ENCODE peak calls at places on chromosome 1, in four cellular contexts. N, F, W and G are unnamed samples.

GRCh38 chr1:58874757-58875755 is 91.2 kb upstream of the JUN start:
- DNase-seq in N (peak), F (peak), W (peak), G (no peak)

GRCh38 chr1:169105434-169106094 is 926 bp upstream of the ATP1B1 start:
- DNase-seq in N (peak), F (peak), W (peak), G (peak)

GRCh38 chr1:193338194-193338593 is 151.8 kb upstream of the B3GALT2 start:
- DNase-seq in N (peak), F (no peak), W (no peak), G (no peak)

GRCh38 chr1:231724876-231725647 is 98.5 kb downstream of the DISC1 start:
- DNase-seq in N (peak), F (no peak), W (peak), G (peak)

GRCh38 chr1:162902372-162902771 is 41.4 kb upstream of the CCDC190 start:
- DNase-seq in N (peak), F (no peak), W (no peak), G (no peak)

GRCh38 chr1:67664048-67664447 is 21.0 kb upstream of the GADD45A start:
- DNase-seq in N (no peak), F (no peak), W (no peak), G (no peak)

GRCh38 chr1:29332204-29332603 is 95.9 kb downstream of the PTPRU start:
- DNase-seq in N (peak), F (peak), W (peak), G (peak)

GRCh38 chr1:88731475-88731874 is 47.4 kb downstream of the PKN2 start:
- DNase-seq in N (peak), F (peak), W (no peak), G (no peak)

GRCh38 chr1:186304982-186305949 is 69.8 kb downstream of the TPR start:
- DNase-seq in N (peak), F (no peak), W (peak), G (peak)

GRCh38 chr1:104874044-104874443 is 1124.3 kb downstream of the AMY1C start:
- DNase-seq in N (no peak), F (no peak), W (no peak), G (no peak)

GRCh38 chr1:34930702-34931071 is 1.2 kb upstream of the DLGAP3 start:
- DNase-seq in N (no peak), F (no peak), W (no peak), G (no peak)

GRCh38 chr1:238581332-238581731 is 690.6 kb upstream of the ZP4 start:
- DNase-seq in N (no peak), F (no peak), W (no peak), G (no peak)

GRCh38 chr1:65539272-65540131 is 119.0 kb downstream of the LEPR start:
- DNase-seq in N (no peak), F (no peak), W (no peak), G (no peak)

GRCh38 chr1:201535778-201536245 is 3.1 kb upstream of the NAV1 start:
- DNase-seq in N (no peak), F (peak), W (no peak), G (no peak)

GRCh38 chr1:64019818-64020217 is 183.6 kb upstream of the UBE2U start:
- DNase-seq in N (peak), F (peak), W (no peak), G (no peak)

GRCh38 chr1:26154750-26155149 is 4.1 kb upstream of the FAM110D start:
- DNase-seq in N (no peak), F (no peak), W (no peak), G (no peak)

GRCh38 chr1:168454211-168454815 is 89.5 kb downstream of the XCL2 start:
- DNase-seq in N (peak), F (no peak), W (no peak), G (no peak)

GRCh38 chr1:226676381-226676780 is 62.7 kb downstream of the ITPKB start:
- DNase-seq in N (no peak), F (peak), W (no peak), G (no peak)

GRCh38 chr1:173210273-173210672 is 3.1 kb upstream of the TNFSF4 start:
- DNase-seq in N (no peak), F (no peak), W (no peak), G (no peak)

GRCh38 chr1:61976566-61976965 is 218.1 kb upstream of the L1TD1 start:
- DNase-seq in N (no peak), F (no peak), W (no peak), G (no peak)

GRCh38 chr1:180219776-180220175 is 10.3 kb upstream of the LHX4 start:
- DNase-seq in N (no peak), F (peak), W (no peak), G (no peak)

GRCh38 chr1:231949277-231950122 is 322.9 kb downstream of the DISC1 start:
- DNase-seq in N (no peak), F (peak), W (no peak), G (no peak)

GRCh38 chr1:33099290-33100118 is 18.6 kb downstream of the AZIN2 start:
- DNase-seq in N (peak), F (no peak), W (no peak), G (no peak)

GRCh38 chr1:246280551-246280950 is 226.5 kb downstream of the SMYD3 start:
- DNase-seq in N (no peak), F (no peak), W (peak), G (no peak)

GRCh38 chr1:224583774-224584173 is 32.3 kb upstream of the CNIH3 start:
- DNase-seq in N (no peak), F (no peak), W (no peak), G (no peak)

GRCh38 chr1:65417729-65418128 is 2.7 kb upstream of the LEPR start:
- DNase-seq in N (peak), F (no peak), W (no peak), G (no peak)

GRCh38 chr1:248818505-248819374 is 7.0 kb downstream of the SH3BP5L start:
- DNase-seq in N (no peak), F (no peak), W (no peak), G (no peak)

GRCh38 chr1:50929376-50929958 is 30.6 kb downstream of the FAF1 start:
- DNase-seq in N (peak), F (no peak), W (no peak), G (no peak)

GRCh38 chr1:225460021-225460736 is 32.3 kb upstream of the LBR start:
- DNase-seq in N (no peak), F (peak), W (no peak), G (no peak)

GRCh38 chr1:157992031-157992568 is 1.3 kb upstream of the KIRREL1 start:
- DNase-seq in N (peak), F (peak), W (peak), G (peak)

GRCh38 chr1:155175927-155176371 is 2.3 kb downstream of the TRIM46 start:
- DNase-seq in N (no peak), F (peak), W (peak), G (peak)

GRCh38 chr1:83516369-83516768 is 482.6 kb downstream of the TTLL7 start:
- DNase-seq in N (no peak), F (no peak), W (no peak), G (no peak)

GRCh38 chr1:240935921-240936320 is 324.0 kb upstream of the GREM2 start:
- DNase-seq in N (no peak), F (no peak), W (no peak), G (no peak)

GRCh38 chr1:20411196-20411980 is 74.6 kb downstream of the CAMK2N1 start:
- DNase-seq in N (peak), F (no peak), W (peak), G (no peak)

GRCh38 chr1:53634571-53634979 is 104.4 kb downstream of the GLIS1 start:
- DNase-seq in N (no peak), F (peak), W (no peak), G (no peak)

GRCh38 chr1:117821782-117822447 is 107.5 kb downstream of the GDAP2 start:
- DNase-seq in N (peak), F (peak), W (no peak), G (no peak)

GRCh38 chr1:46131727-46132528 is 501 bp downstream of the PIK3R3 start:
- DNase-seq in N (peak), F (peak), W (peak), G (peak)

GRCh38 chr1:153985984-153986761 is at the start of gene RAB13:
- DNase-seq in N (peak), F (peak), W (peak), G (peak)

DNA sequence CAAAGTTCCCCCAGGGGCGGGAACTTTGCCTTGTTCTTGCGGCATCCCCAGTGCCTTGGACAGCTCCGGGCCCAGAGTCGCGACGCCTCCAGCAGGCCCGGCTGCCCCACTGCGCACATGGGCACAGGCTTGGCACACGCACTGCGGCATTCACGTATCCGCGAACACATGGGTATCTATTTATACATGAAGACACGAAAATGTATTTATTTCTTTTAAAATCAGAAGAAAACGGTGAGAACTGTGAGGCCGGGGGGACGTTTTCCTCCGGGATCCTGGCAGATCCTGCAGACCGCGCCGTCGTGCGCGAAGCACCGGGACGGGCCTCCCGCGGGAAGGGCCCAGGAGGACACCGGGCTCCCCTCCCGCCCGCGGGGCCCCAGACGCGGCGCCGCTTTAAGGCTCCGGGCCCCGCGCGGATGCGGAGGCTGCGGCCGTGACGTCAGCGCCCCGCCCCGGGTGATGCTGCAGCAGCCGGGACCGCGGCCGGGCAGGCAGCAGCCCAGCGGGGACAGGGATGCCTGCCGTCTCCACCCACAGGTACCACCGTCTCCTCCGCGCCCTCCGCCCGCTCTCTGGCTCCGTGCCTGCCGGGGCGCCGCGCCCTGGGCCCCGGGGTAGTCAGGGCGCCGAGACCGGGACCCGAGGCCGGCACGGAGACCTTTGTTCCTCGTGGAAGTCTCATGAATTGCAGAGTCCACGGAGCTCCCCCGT is at the start of gene SLC45A1:
- DNase-seq in N (peak), F (peak), W (peak), G (peak)
- TF ChIP-seq CTCF in N (no peak), F (no peak), W (no peak), G (no peak)

GRCh38 chr1:11617741-11618140 is 36.5 kb downstream of the FBXO2 start:
- DNase-seq in N (no peak), F (no peak), W (no peak), G (no peak)

GRCh38 chr1:11615109-11615508 is 39.1 kb downstream of the FBXO2 start:
- DNase-seq in N (no peak), F (no peak), W (no peak), G (no peak)

GRCh38 chr1:11620405-11620804 is 33.8 kb downstream of the FBXO2 start:
- DNase-seq in N (no peak), F (no peak), W (no peak), G (no peak)

GRCh38 chr1:11616766-11617165 is 37.5 kb downstream of the FBXO2 start:
- DNase-seq in N (no peak), F (no peak), W (no peak), G (no peak)

DNA sequence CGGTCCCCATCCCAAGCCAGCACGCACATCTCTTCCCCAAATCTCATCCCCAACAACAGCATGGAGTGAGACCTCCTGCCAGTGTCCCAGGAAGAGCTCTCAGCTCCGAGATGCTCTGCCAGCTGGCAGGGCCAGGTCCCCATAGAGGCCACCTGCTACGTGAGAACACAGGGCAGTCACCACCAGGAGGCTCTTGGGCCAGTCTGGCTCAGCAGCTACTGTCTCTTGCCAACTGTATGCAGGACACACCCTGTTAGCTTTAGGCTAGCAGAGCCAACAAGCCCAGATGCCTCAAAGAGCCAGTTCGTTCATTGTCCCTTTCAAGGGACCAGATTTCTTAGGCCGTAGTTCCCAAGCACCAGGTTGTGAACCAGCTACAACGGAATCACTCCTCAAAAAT is 36.9 kb downstream of the FBXO2 start:
- DNase-seq in N (no peak), F (no peak), W (no peak), G (no peak)
- TF ChIP-seq CTCF in N (no peak), F (no peak), W (peak), G (no peak)

DNA sequence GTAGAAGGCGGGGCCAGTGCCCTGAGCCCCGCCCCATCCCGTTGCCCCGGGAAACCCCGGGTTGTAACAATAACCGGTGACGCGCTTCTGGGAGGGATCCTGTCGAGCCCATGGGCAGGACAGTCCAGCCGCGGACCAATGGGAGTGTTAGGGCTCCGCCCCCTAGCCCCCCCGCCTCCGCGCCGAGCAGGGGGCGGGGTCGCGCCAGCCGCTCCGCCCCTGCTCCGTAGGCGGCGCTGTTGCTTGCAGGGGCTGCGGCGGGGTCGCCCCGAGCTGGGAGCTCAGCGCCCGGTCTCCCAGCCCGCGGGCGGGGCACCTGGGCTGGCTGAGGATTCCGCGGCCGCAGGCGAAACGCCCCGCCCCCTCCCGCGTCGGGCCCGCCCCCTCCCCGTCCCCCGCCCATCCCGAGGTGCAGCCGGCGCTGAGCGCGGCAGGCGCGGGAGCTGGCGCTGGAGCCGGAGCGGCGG is at the start of gene FOXO6:
- DNase-seq in N (peak), F (peak), W (peak), G (peak)
- TF ChIP-seq CTCF in N (no peak), F (peak), W (peak), G (peak)

DNA sequence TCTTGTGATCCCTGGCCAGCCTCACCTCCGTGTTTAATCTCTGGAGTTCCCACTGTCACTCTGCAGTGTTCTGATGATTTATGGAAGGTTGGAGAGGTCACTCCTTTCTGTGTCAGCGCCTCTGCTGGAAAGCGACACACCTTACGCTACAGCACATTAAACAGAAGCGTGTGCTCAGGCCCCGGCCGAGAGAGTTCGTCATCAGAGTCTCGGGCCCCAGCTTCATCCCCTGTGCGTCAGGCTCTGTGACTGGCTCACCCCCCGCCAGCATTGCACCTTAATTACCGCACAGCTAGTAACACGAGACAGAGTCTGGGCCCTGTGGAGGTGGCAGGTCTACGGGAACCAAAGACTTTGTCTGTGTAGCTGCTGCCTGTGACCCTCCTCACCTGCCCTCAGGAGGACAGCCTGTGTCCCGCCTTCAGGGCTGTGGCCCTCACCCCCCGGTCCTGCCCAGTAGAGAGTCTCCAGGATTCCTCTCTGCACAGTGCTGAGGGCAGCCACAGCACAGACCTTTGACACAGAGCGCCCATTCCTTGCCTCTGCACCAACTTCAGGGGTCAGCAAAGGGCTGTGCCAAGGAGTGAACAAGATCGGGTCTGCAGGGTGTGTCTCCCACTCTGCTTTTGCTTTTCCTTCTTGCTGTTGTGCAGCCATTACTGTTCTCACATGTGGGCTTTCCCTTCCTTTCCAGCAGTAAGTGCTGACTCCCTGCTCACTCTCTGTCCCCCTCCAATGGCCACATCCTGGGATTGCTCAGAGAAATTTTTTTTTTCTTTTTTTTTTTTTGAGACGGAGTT is 157.6 kb downstream of the PGBD5 start:
- DNase-seq in N (peak), F (no peak), W (peak), G (no peak)
- TF ChIP-seq CTCF in N (peak), F (peak), W (peak), G (peak)

DNA sequence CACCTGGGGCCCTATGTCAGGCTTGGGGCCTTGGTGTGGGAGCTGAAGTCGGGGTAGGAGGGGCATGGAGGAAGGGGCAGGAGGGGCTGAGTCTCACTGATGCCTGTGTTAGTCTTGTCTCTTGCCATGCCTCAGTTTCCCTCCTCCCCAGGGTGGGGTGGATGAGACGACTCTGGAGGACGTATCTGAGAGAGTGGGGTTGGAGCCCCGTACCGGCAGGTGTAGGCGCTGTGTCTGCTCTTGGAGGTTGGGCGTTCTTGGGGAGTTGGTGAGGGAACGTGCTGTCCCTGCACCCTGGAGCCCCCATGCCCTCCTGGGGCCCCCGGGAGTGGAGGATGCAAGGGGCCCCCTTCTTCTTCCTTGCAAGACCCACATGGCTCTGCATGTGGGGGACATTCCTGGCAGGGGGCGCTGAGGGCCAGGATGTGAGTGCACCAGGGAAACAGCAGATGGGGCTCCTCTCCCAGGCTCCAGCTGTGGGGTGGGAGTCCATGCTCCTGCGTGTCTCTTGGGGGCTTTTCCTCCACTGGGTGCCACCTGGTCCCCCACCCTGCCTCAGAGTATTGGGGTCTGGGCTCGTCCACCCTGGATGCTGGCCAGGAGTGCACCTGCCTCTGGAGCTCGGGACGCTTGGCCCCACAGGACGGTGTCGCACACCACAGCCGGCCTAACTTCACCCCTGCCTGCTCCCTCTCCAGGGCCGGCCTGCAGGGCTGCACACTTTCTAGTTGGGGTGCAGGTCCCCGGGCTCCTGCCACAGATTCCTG is 1.4 kb upstream of the TNFRSF14 start:
- DNase-seq in N (no peak), F (no peak), W (no peak), G (no peak)
- TF ChIP-seq CTCF in N (peak), F (peak), W (peak), G (no peak)

GRCh38 chr1:156659994-156660751 is 17.0 kb downstream of the NES start:
- DNase-seq in N (peak), F (peak), W (peak), G (peak)
- TF ChIP-seq CTCF in N (peak), F (peak), W (peak), G (peak)

GRCh38 chr1:241990040-241990439 is 8.9 kb downstream of the MAP1LC3C start:
- DNase-seq in N (peak), F (peak), W (peak), G (peak)

DNA sequence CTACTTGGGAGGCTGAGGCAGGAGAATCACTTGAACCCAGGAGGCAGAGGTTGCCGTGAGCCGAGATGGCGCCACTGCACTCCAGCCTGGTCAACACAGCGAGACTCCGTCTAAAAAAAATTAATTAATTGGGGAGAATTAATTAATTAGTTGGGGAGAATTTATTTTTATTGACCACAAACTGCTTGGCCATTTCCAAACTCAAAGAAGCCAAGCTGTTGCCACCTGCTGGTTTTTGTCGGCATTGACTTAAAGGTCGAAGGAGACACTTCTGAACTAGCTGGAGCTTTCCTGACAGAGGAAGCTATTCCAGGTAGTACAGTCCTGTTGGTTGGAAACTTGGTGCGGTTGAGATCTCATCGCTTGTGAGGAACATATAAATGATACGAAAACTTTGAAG is 13.1 kb downstream of the MAP1LC3C start:
- DNase-seq in N (peak), F (no peak), W (peak), G (peak)
- TF ChIP-seq CTCF in N (peak), F (no peak), W (peak), G (peak)